ENCODE peak calls at places on chromosomes 6 and 20, in four cellular contexts. Q, W, S and Z are unnamed samples.
A peak's percentile ranks its signal among the peaks of the same experiment; 100 is the strongest.

GRCh38 chr20:3563113-3563512 is 92.3 kb downstream of the ATRN start:
- DNase-seq in Q (no peak), S (no peak), W (no peak), Z (no peak)

GRCh38 chr6:99822741-99823512 is 171.1 kb downstream of the MCHR2 start:
- DNase-seq in W (no peak), S (peak; percentile 58), Q (no peak), Z (no peak)

GRCh38 chr6:101912266-101912665 is 518.8 kb downstream of the GRIK2 start:
- DNase-seq in S (peak; percentile 28), Q (no peak), W (no peak), Z (no peak)

GRCh38 chr6:10082385-10082784 is 332.5 kb downstream of the TFAP2A start:
- DNase-seq in Q (no peak), W (no peak), S (no peak), Z (no peak)

GRCh38 chr6:149364558-149364957 is 35.5 kb upstream of the SUMO4 start:
- DNase-seq in Q (no peak), S (no peak), W (no peak), Z (no peak)

GRCh38 chr6:54234539-54234938 is 73.7 kb upstream of the TINAG start:
- DNase-seq in Q (no peak), S (no peak), W (no peak), Z (no peak)

GRCh38 chr6:88662163-88662580 is 301.2 kb downstream of the RNGTT start:
- DNase-seq in W (no peak), Q (no peak), S (no peak), Z (no peak)

GRCh38 chr20:58853466-58853865 is 950 bp downstream of the GNAS start:
- DNase-seq in Q (no peak), W (no peak), S (no peak), Z (no peak)

GRCh38 chr6:16722616-16723015 is 38.6 kb downstream of the ATXN1 start:
- DNase-seq in W (no peak), Q (no peak), S (no peak), Z (no peak)

GRCh38 chr6:147132889-147133288 is 71.3 kb upstream of the STXBP5 start:
- DNase-seq in Q (no peak), W (no peak), S (no peak), Z (no peak)

GRCh38 chr6:106724337-106724736 is 95.0 kb downstream of the QRSL1 start:
- DNase-seq in S (no peak), W (no peak), Q (no peak), Z (no peak)

GRCh38 chr20:37681384-37681977 is 12.3 kb upstream of the CTNNBL1 start:
- DNase-seq in Q (no peak), W (no peak), S (no peak), Z (no peak)

GRCh38 chr6:28947831-28948270 is 24.1 kb upstream of the TRIM27 start:
- DNase-seq in S (no peak), Q (no peak), W (no peak), Z (no peak)

GRCh38 chr6:53530780-53531386 is 14.0 kb downstream of the GCLC start:
- DNase-seq in S (no peak), Q (no peak), W (no peak), Z (no peak)

GRCh38 chr20:39123161-39123560 is 161.0 kb downstream of the DHX35 start:
- DNase-seq in Q (no peak), S (no peak), W (no peak), Z (no peak)

GRCh38 chr20:63441136-63441776 is 31.2 kb downstream of the KCNQ2 start:
- DNase-seq in S (no peak), W (no peak), Q (peak; percentile 24), Z (no peak)

GRCh38 chr20:23820493-23820892 is 6.0 kb downstream of the CST2 start:
- DNase-seq in S (no peak), Q (no peak), W (no peak), Z (no peak)